ENCODE peak calls at places on chromosome 5, in seven cellular contexts. L is HT-29, T is ELR, X is NCI-H69, A is nucleus accumbens, Z is neural crest cell, O is cardiac septum. P is an unnamed sample.

GRCh38 chr5:65338606-65339151 is 143.0 kb downstream of the ADAMTS6 start:
- DNase-seq in L (no peak), T (peak; percentile 40), X (peak; percentile 77), A (no peak), Z (no peak), O (no peak), P (peak; percentile 54)

GRCh38 chr5:78526049-78526525 is 122.5 kb downstream of the LHFPL2 start:
- DNase-seq in L (no peak), T (peak; percentile 89), X (no peak), A (no peak), Z (no peak), O (no peak), P (no peak)

GRCh38 chr5:138661991-138662434 is 86.8 kb upstream of the HSPA9 start:
- DNase-seq in L (no peak), T (no peak), X (peak; percentile 88), A (no peak), Z (no peak), O (no peak), P (peak; percentile 61)

GRCh38 chr5:125868035-125868434 is 555.2 kb upstream of the GRAMD2B start:
- DNase-seq in L (no peak), T (no peak), X (no peak), A (no peak), Z (no peak), O (no peak), P (no peak)

GRCh38 chr5:127934791-127935256 is 148.7 kb upstream of the SLC12A2 start:
- DNase-seq in L (peak; percentile 95), T (peak; percentile 83), X (peak; percentile 98), A (no peak), Z (no peak), O (no peak), P (no peak)

GRCh38 chr5:134240421-134240962 is 14.6 kb upstream of the PPP2CA start:
- DNase-seq in L (no peak), T (no peak), X (peak; percentile 77), A (no peak), Z (no peak), O (peak; percentile 66), P (no peak)

GRCh38 chr5:134574521-134574920 is 49.1 kb downstream of the JADE2 start:
- DNase-seq in L (no peak), T (no peak), X (no peak), A (no peak), Z (no peak), O (no peak), P (no peak)

GRCh38 chr5:92527311-92528078 is 1053.5 kb downstream of the NR2F1-AS1 start:
- DNase-seq in L (no peak), T (peak; percentile 63), X (no peak), A (no peak), Z (no peak), O (no peak), P (no peak)

GRCh38 chr5:66960373-66961137 is 236.0 kb downstream of the CD180 start:
- DNase-seq in L (no peak), T (peak; percentile 21), X (peak; percentile 70), A (no peak), Z (no peak), O (no peak), P (no peak)

GRCh38 chr5:135458921-135459331 is 6.8 kb upstream of the TIFAB start:
- DNase-seq in L (peak; percentile 87), T (no peak), X (no peak), A (no peak), Z (no peak), O (no peak), P (peak; percentile 76)

GRCh38 chr5:133433133-133433532 is 179.2 kb downstream of the FSTL4 start:
- DNase-seq in L (no peak), T (no peak), X (peak; percentile 41), A (no peak), Z (no peak), O (no peak), P (no peak)

GRCh38 chr5:173592050-173592669 is 24.3 kb downstream of the BOD1 start:
- DNase-seq in L (peak; percentile 40), T (peak; percentile 47), X (peak; percentile 37), A (no peak), Z (no peak), O (no peak), P (no peak)

GRCh38 chr5:139655727-139656271 is 7.7 kb downstream of the CXXC5 start:
- DNase-seq in L (peak; percentile 75), T (no peak), X (peak; percentile 59), A (no peak), Z (no peak), O (peak; percentile 91), P (peak; percentile 83)

GRCh38 chr5:115949096-115949495 is 13.2 kb upstream of the LVRN start:
- DNase-seq in L (no peak), T (peak; percentile 54), X (no peak), A (no peak), Z (no peak), O (no peak), P (no peak)

GRCh38 chr5:68012429-68012828 is 203.1 kb upstream of the PIK3R1 start:
- DNase-seq in L (no peak), T (peak; percentile 55), X (no peak), A (no peak), Z (no peak), O (no peak), P (no peak)

GRCh38 chr5:55344392-55344992 is 36.7 kb downstream of the MTREX start:
- DNase-seq in L (peak; percentile 83), T (peak; percentile 62), X (peak; percentile 56), A (no peak), Z (peak; percentile 70), O (no peak), P (no peak)

GRCh38 chr5:68290260-68290674 is 74.7 kb downstream of the PIK3R1 start:
- DNase-seq in L (peak; percentile 49), T (no peak), X (peak; percentile 13), A (no peak), Z (no peak), O (no peak), P (no peak)

GRCh38 chr5:34858798-34859197 is 19.8 kb downstream of the TTC23L start:
- DNase-seq in L (no peak), T (no peak), X (peak; percentile 25), A (no peak), Z (no peak), O (no peak), P (no peak)